ENCODE peak calls at places on chromosomes 5 and 9, in seven cellular contexts. A is lung, H is stomach, L is fibroblast of pulmonary artery, T is GM13977, D is endothelial cell, J is lower lobe of right lung. G is an unnamed sample.

GRCh38 chr5:96026334-96027065 is 64.8 kb upstream of the ELL2 start:
- DNase-seq in A (no peak), L (peak), H (no peak), T (no peak), D (no peak), J (no peak), G (no peak)

GRCh38 chr9:121026768-121027167 is 23.3 kb downstream of the C5 start:
- DNase-seq in L (no peak), J (no peak), T (no peak), A (no peak), H (no peak), D (no peak), G (no peak)

GRCh38 chr9:129693741-129694140 is 28.3 kb downstream of the PRRX2 start:
- DNase-seq in H (no peak), J (no peak), A (no peak), D (no peak), T (no peak), L (no peak), G (no peak)

GRCh38 chr9:90251311-90251710 is 391.3 kb downstream of the DIRAS2 start:
- DNase-seq in L (no peak), D (no peak), A (no peak), T (no peak), H (no peak), J (no peak), G (no peak)

GRCh38 chr9:134326754-134327526 is 685 bp downstream of the RXRA start:
- DNase-seq in T (peak), A (no peak), J (peak), D (peak), L (no peak), H (no peak), G (peak)

GRCh38 chr5:89255845-89256463 is 373.0 kb upstream of the MEF2C start:
- DNase-seq in J (no peak), T (no peak), H (no peak), L (peak), A (no peak), D (no peak), G (no peak)

GRCh38 chr9:89937051-89937450 is 332.2 kb downstream of the GADD45G start:
- DNase-seq in J (no peak), L (no peak), A (no peak), T (no peak), D (no peak), H (no peak), G (no peak)

GRCh38 chr5:42950466-42951168 is 89.5 kb downstream of the ANXA2R start:
- DNase-seq in D (no peak), A (peak), T (peak), H (peak), J (peak), L (peak), G (peak)

GRCh38 chr5:141330299-141331080 is at the start of gene PCDHGA1:
- DNase-seq in A (no peak), T (no peak), H (no peak), J (no peak), L (peak), D (peak), G (peak)

GRCh38 chr5:63053019-63053638 is 474.5 kb downstream of the LRRC70 start:
- DNase-seq in A (peak), L (peak), J (peak), T (no peak), H (no peak), D (no peak), G (no peak)

GRCh38 chr9:3473402-3473801 is 52.4 kb downstream of the RFX3 start:
- DNase-seq in D (no peak), L (no peak), J (no peak), A (no peak), T (no peak), H (no peak), G (no peak)

GRCh38 chr5:15105799-15106393 is 234.3 kb upstream of the ANKH start:
- DNase-seq in A (peak), H (peak), J (no peak), T (peak), L (peak), D (peak), G (peak)

GRCh38 chr5:53478411-53479044 is 1.9 kb upstream of the FST start:
- DNase-seq in A (no peak), J (peak), D (peak), L (peak), T (peak), H (peak), G (peak)

GRCh38 chr5:130102995-130103394 is 198.7 kb downstream of the CHSY3 start:
- DNase-seq in A (no peak), H (no peak), J (no peak), D (no peak), L (no peak), T (no peak), G (no peak)

GRCh38 chr5:35651002-35651756 is 33.5 kb downstream of the SPEF2 start:
- DNase-seq in A (no peak), D (peak), T (peak), L (peak), H (peak), J (no peak), G (peak)

GRCh38 chr5:82274343-82275266 is 3.5 kb downstream of the RPS23 start:
- DNase-seq in D (no peak), T (no peak), L (no peak), H (no peak), A (no peak), J (no peak), G (no peak)

GRCh38 chr5:79287380-79287779 is 51.4 kb downstream of the JMY start:
- DNase-seq in T (no peak), L (no peak), A (no peak), J (no peak), D (no peak), H (no peak), G (no peak)

GRCh38 chr9:125260564-125260963 is 1.1 kb upstream of the GAPVD1 start:
- DNase-seq in L (no peak), J (no peak), T (no peak), H (no peak), A (no peak), D (no peak), G (no peak)

GRCh38 chr9:133914483-133915342 is 77.4 kb downstream of the VAV2 start:
- DNase-seq in H (no peak), D (no peak), J (no peak), T (no peak), L (no peak), A (no peak), G (no peak)

GRCh38 chr5:122403965-122404364 is 91.9 kb downstream of the SNCAIP start:
- DNase-seq in D (no peak), T (no peak), L (no peak), J (no peak), H (no peak), A (no peak), G (no peak)

GRCh38 chr9:91047993-91048607 is 246.5 kb downstream of the SYK start:
- DNase-seq in L (peak), D (no peak), T (no peak), A (peak), H (no peak), J (no peak), G (no peak)

GRCh38 chr5:124061663-124062062 is 549.7 kb downstream of the CSNK1G3 start:
- DNase-seq in T (no peak), A (peak), J (no peak), H (peak), L (peak), D (no peak), G (no peak)

GRCh38 chr5:38382898-38383297 is 124.5 kb downstream of the EGFLAM start:
- DNase-seq in H (peak), D (peak), A (peak), J (peak), T (peak), L (peak), G (peak)

GRCh38 chr5:73894860-73895259 is 268.9 kb downstream of the ARHGEF28 start:
- DNase-seq in L (no peak), A (no peak), T (no peak), J (no peak), H (no peak), D (no peak), G (no peak)

GRCh38 chr5:36734422-36734821 is 128.0 kb downstream of the SLC1A3 start:
- DNase-seq in T (no peak), H (no peak), L (peak), J (no peak), D (no peak), A (no peak), G (no peak)

GRCh38 chr9:132164604-132165362 is 2.9 kb downstream of the NTNG2 start:
- DNase-seq in J (no peak), A (peak), D (no peak), T (no peak), H (no peak), L (peak), G (no peak)

GRCh38 chr5:68330564-68330963 is 115.0 kb downstream of the PIK3R1 start:
- DNase-seq in A (no peak), T (no peak), D (no peak), J (no peak), H (no peak), L (no peak), G (no peak)

DNA sequence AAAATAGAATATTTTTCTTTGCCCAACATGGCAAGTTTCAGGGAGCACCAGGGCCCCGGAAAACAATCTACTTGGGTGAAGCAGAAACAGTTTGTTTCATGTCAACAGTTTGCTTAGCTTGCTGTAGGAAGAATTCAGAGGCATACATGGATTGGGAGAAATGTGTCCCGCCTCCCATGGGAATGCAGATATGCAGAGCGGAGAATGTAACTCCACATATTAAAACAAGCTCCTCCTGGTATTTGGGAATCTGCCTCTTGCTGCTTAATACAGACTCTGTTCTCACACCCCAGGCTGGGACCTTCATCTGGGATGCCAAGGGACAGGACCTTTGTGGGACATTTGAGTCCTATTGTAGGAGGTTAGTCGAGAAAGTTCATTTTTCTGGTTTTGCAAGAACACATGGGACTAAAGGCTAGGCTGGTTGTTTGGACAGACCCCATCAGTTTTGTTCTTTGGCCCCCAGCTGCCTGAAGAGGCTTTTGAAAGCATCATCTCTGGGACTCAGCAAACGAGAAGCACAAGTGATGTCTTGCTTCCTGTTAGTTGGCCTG is 220.5 kb upstream of the ADRA1B start:
- DNase-seq in A (no peak), D (no peak), L (no peak), J (no peak), H (no peak), T (no peak), G (no peak)
- TF ChIP-seq CTCF in A (no peak), D (no peak), L (no peak), J (no peak), H (no peak), T (no peak), G (no peak)

GRCh38 chr5:176486189-176486757 is 38.1 kb downstream of the FAF2 start:
- DNase-seq in H (no peak), D (no peak), L (no peak), T (no peak), J (no peak), A (no peak), G (no peak)
- TF ChIP-seq CTCF in H (no peak), D (no peak), L (no peak), T (no peak), J (no peak), A (no peak), G (no peak)

GRCh38 chr5:1502737-1503120 is 21.0 kb downstream of the LPCAT1 start:
- DNase-seq in A (no peak), H (no peak), T (no peak), D (no peak), J (no peak), L (no peak), G (no peak)
- TF ChIP-seq CTCF in A (no peak), H (no peak), T (no peak), D (no peak), J (no peak), L (no peak), G (no peak)

GRCh38 chr5:33330992-33331391 is 109.8 kb upstream of the TARS1 start:
- DNase-seq in L (no peak), H (no peak), T (no peak), D (no peak), J (no peak), A (no peak), G (no peak)
- TF ChIP-seq CTCF in L (no peak), H (no peak), T (no peak), D (no peak), J (no peak), A (no peak), G (no peak)

GRCh38 chr9:76873056-76873792 is 32.7 kb downstream of the PRUNE2 start:
- DNase-seq in D (peak), J (no peak), A (no peak), H (no peak), L (peak), T (no peak), G (no peak)
- TF ChIP-seq CTCF in D (no peak), J (no peak), A (no peak), H (no peak), L (peak), T (no peak), G (no peak)

GRCh38 chr5:171739246-171739645 is 46.4 kb upstream of the SMIM23 start:
- DNase-seq in T (no peak), H (no peak), A (no peak), D (no peak), J (no peak), L (no peak), G (no peak)

GRCh38 chr5:171738501-171738900 is 47.1 kb upstream of the SMIM23 start:
- DNase-seq in L (no peak), A (no peak), H (no peak), T (no peak), J (no peak), D (no peak), G (no peak)

DNA sequence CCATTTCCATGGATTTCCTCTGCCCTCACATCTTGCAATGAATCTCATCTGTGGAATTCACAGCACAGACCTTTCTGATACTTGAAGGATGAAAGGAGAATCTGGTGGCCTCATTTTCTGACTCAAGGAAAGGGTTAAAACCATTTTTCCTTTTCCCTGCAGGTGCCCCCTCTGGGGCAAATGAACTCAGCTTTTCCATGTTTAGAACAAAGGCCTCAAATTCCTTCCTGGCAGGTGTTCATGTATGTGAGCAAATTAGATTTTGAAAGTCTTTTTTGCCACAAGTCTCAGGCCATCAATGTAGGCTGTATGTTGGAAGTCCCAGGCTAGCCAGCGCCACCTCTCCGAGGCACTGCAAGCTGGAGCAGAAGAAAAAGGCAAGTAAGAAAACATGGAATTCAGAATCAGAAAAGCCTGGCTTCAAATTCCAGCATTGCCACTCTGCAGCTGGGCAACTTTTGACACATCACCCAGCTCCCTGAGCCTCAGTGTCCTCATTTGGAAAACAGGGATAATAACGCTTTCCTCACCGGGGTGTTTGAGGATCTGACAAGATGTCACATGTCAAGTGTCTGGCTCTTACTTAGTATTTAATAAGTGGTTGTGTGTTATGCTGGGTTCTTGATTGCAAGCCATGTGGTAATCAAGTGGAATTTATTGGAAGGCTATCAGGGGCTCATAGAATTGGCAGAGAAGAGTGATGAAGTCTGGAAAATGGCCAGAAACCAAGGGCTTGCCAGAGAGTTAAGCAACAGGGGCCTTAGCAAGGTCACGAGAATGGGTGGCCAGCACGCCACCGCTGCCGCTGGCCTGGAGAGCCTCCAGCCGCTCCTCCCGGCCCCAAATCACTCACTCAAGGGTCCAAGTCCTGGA is 48.4 kb upstream of the SMIM23 start:
- DNase-seq in D (no peak), H (no peak), A (peak), L (no peak), T (no peak), J (peak), G (no peak)
- TF ChIP-seq CTCF in D (no peak), H (no peak), A (no peak), L (no peak), T (no peak), J (peak), G (no peak)

GRCh38 chr9:37333288-37333687 is 89.2 kb upstream of the GRHPR start:
- DNase-seq in H (no peak), D (no peak), T (no peak), J (no peak), L (no peak), A (no peak), G (no peak)
- TF ChIP-seq CTCF in H (peak), D (no peak), T (peak), J (no peak), L (no peak), A (no peak), G (no peak)

DNA sequence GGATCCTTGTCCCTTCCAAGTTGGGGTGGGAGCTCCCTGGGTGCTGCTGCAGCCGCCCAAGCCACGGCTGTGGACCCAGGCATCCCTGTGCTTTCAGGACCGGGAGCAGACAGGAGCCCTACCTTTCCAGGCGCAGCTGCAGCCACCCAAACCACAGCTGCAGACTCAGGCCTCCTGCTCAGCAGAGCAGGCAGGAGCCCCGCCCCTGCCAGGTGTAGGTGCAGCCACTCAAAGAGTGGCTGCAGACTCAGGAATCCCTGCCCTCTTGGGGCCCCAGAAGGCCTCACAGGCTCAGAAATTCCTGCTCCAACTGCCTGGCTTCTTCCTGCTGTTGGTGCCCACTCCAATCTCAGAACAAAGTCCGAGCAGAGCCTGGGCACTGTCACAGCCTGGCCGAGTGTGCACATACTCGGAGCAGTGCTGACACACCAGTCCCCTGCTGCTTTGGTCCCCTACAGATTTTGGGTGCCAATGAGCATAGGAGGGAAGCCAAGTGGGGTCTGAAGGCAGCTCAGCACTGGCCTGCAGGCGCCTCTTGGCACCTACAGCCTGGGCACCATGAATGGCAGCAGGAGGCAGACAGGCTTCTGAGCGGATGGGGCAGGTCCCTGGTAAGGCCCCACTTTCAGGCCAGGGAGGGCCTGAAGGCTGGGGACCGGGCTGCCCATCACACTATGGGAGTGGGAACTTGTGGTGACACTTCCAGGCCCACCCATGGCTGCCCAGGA is 6.0 kb upstream of the TESK1 start:
- DNase-seq in H (peak), L (no peak), T (no peak), D (no peak), A (no peak), J (peak), G (no peak)
- TF ChIP-seq CTCF in H (no peak), L (no peak), T (no peak), D (no peak), A (no peak), J (no peak), G (no peak)

G was measured in GM10248.